ENCODE peak calls at places on chromosomes 2 and 18, in four cellular contexts. One of them, this sample, is unnamed.
A peak's percentile ranks its signal among the peaks of the same experiment; 100 is the strongest.

GRCh38 chr2:20755132-20755800 is 67.6 kb downstream of the LDAH start:
- DNase-seq in fibroblast of pulmonary artery: peak; percentile 6
- DNase-seq in GM12865: no peak
- DNase-seq in osteocyte: no peak
- DNase-seq in this sample: no peak

GRCh38 chr18:54532222-54532621 is 58.8 kb upstream of the DYNAP start:
- DNase-seq in osteocyte: no peak
- DNase-seq in fibroblast of pulmonary artery: no peak
- DNase-seq in GM12865: no peak
- DNase-seq in this sample: no peak

GRCh38 chr2:55733335-55733734 is 39.7 kb upstream of the PNPT1 start:
- DNase-seq in GM12865: no peak
- DNase-seq in fibroblast of pulmonary artery: no peak
- DNase-seq in osteocyte: no peak
- DNase-seq in this sample: no peak

GRCh38 chr2:237474511-237474911 is 12.5 kb upstream of the MLPH start:
- DNase-seq in GM12865: no peak
- DNase-seq in fibroblast of pulmonary artery: no peak
- DNase-seq in osteocyte: no peak
- DNase-seq in this sample: peak; percentile 72

GRCh38 chr2:226308981-226309380 is 490.6 kb downstream of the IRS1 start:
- DNase-seq in fibroblast of pulmonary artery: no peak
- DNase-seq in GM12865: no peak
- DNase-seq in osteocyte: no peak
- DNase-seq in this sample: no peak

GRCh38 chr2:28552045-28552823 is 56.4 kb downstream of the PLB1 start:
- DNase-seq in GM12865: no peak
- DNase-seq in fibroblast of pulmonary artery: peak; percentile 39
- DNase-seq in osteocyte: no peak
- DNase-seq in this sample: no peak

GRCh38 chr18:13611058-13611615 is 115.2 kb downstream of the FAM210A start:
- DNase-seq in GM12865: peak; percentile 84
- DNase-seq in fibroblast of pulmonary artery: peak; percentile 68
- DNase-seq in osteocyte: peak; percentile 53
- DNase-seq in this sample: peak; percentile 80

GRCh38 chr2:39780825-39781600 is 2.0 kb upstream of the THUMPD2 start:
- DNase-seq in GM12865: no peak
- DNase-seq in fibroblast of pulmonary artery: no peak
- DNase-seq in osteocyte: no peak
- DNase-seq in this sample: no peak

GRCh38 chr18:22169889-22170420 is 566 bp downstream of the GATA6 start:
- DNase-seq in osteocyte: no peak
- DNase-seq in GM12865: peak; percentile 29
- DNase-seq in fibroblast of pulmonary artery: peak; percentile 58
- DNase-seq in this sample: peak; percentile 52

GRCh38 chr2:54724560-54725342 is 1.3 kb downstream of the EML6 start:
- DNase-seq in fibroblast of pulmonary artery: no peak
- DNase-seq in osteocyte: no peak
- DNase-seq in GM12865: peak; percentile 33
- DNase-seq in this sample: peak; percentile 30

GRCh38 chr2:146870691-146871090 is 974.1 kb upstream of the ACVR2A start:
- DNase-seq in fibroblast of pulmonary artery: no peak
- DNase-seq in GM12865: no peak
- DNase-seq in osteocyte: no peak
- DNase-seq in this sample: no peak

GRCh38 chr2:85308951-85309555 is 18.7 kb downstream of the TGOLN2 start:
- DNase-seq in osteocyte: no peak
- DNase-seq in GM12865: peak; percentile 26
- DNase-seq in fibroblast of pulmonary artery: peak; percentile 44
- DNase-seq in this sample: peak; percentile 58

GRCh38 chr2:153179808-153180207 is 298.8 kb downstream of the RPRM start:
- DNase-seq in osteocyte: no peak
- DNase-seq in GM12865: no peak
- DNase-seq in fibroblast of pulmonary artery: no peak
- DNase-seq in this sample: no peak

GRCh38 chr2:104870249-104870816 is 16.4 kb downstream of the POU3F3 start:
- DNase-seq in osteocyte: no peak
- DNase-seq in fibroblast of pulmonary artery: no peak
- DNase-seq in GM12865: no peak
- DNase-seq in this sample: no peak

GRCh38 chr2:190835303-190835930 is 45.2 kb upstream of the GLS start:
- DNase-seq in GM12865: no peak
- DNase-seq in fibroblast of pulmonary artery: peak; percentile 90
- DNase-seq in osteocyte: no peak
- DNase-seq in this sample: no peak

GRCh38 chr2:105788670-105789290 is 44.1 kb downstream of the NCK2 start:
- DNase-seq in osteocyte: no peak
- DNase-seq in fibroblast of pulmonary artery: no peak
- DNase-seq in GM12865: no peak
- DNase-seq in this sample: no peak

GRCh38 chr2:200247494-200247893 is 59.0 kb upstream of the SPATS2L start:
- DNase-seq in osteocyte: no peak
- DNase-seq in fibroblast of pulmonary artery: peak; percentile 30
- DNase-seq in GM12865: no peak
- DNase-seq in this sample: no peak

GRCh38 chr2:156306821-156307220 is 25.7 kb downstream of the NR4A2 start:
- DNase-seq in GM12865: no peak
- DNase-seq in osteocyte: no peak
- DNase-seq in fibroblast of pulmonary artery: no peak
- DNase-seq in this sample: no peak

GRCh38 chr18:59867337-59868104 is 32.3 kb upstream of the PMAIP1 start:
- DNase-seq in osteocyte: no peak
- DNase-seq in GM12865: no peak
- DNase-seq in fibroblast of pulmonary artery: no peak
- DNase-seq in this sample: no peak

GRCh38 chr2:21812766-21813165 is 689.0 kb downstream of the TDRD15 start:
- DNase-seq in GM12865: no peak
- DNase-seq in fibroblast of pulmonary artery: no peak
- DNase-seq in osteocyte: no peak
- DNase-seq in this sample: no peak

GRCh38 chr2:189293164-189293563 is 113.6 kb upstream of the COL5A2 start:
- DNase-seq in osteocyte: no peak
- DNase-seq in GM12865: no peak
- DNase-seq in fibroblast of pulmonary artery: peak; percentile 64
- DNase-seq in this sample: no peak

GRCh38 chr2:134193774-134194173 is 60.1 kb upstream of the MGAT5 start:
- DNase-seq in osteocyte: no peak
- DNase-seq in fibroblast of pulmonary artery: no peak
- DNase-seq in GM12865: no peak
- DNase-seq in this sample: no peak

GRCh38 chr2:44652701-44653100 is 288.8 kb upstream of the SIX3 start:
- DNase-seq in GM12865: no peak
- DNase-seq in osteocyte: no peak
- DNase-seq in fibroblast of pulmonary artery: no peak
- DNase-seq in this sample: no peak

GRCh38 chr2:85920810-85921545 is 32.2 kb upstream of the ST3GAL5 start:
- DNase-seq in fibroblast of pulmonary artery: peak; percentile 68
- DNase-seq in GM12865: no peak
- DNase-seq in osteocyte: no peak
- DNase-seq in this sample: peak; percentile 29

GRCh38 chr2:235048549-235048948 is 96.7 kb downstream of the SH3BP4 start:
- DNase-seq in osteocyte: no peak
- DNase-seq in fibroblast of pulmonary artery: no peak
- DNase-seq in GM12865: no peak
- DNase-seq in this sample: no peak

GRCh38 chr2:60463249-60463648 is 90.2 kb downstream of the BCL11A start:
- DNase-seq in fibroblast of pulmonary artery: peak; percentile 85
- DNase-seq in osteocyte: peak; percentile 81
- DNase-seq in GM12865: no peak
- DNase-seq in this sample: peak; percentile 44

GRCh38 chr18:65523461-65523860 is 227.4 kb upstream of the CDH7 start:
- DNase-seq in GM12865: no peak
- DNase-seq in fibroblast of pulmonary artery: no peak
- DNase-seq in osteocyte: no peak
- DNase-seq in this sample: no peak

GRCh38 chr2:189933911-189934399 is 128.6 kb downstream of the MSTN start:
- DNase-seq in GM12865: no peak
- DNase-seq in fibroblast of pulmonary artery: peak; percentile 88
- DNase-seq in osteocyte: no peak
- DNase-seq in this sample: no peak

GRCh38 chr2:28470759-28471158 is 25.1 kb upstream of the PLB1 start:
- DNase-seq in fibroblast of pulmonary artery: no peak
- DNase-seq in osteocyte: no peak
- DNase-seq in GM12865: no peak
- DNase-seq in this sample: no peak

GRCh38 chr18:70840649-70841048 is 551.8 kb downstream of the SOCS6 start:
- DNase-seq in fibroblast of pulmonary artery: no peak
- DNase-seq in GM12865: no peak
- DNase-seq in osteocyte: no peak
- DNase-seq in this sample: no peak

GRCh38 chr18:34738173-34738894 is 28.2 kb downstream of the DTNA start:
- DNase-seq in osteocyte: no peak
- DNase-seq in GM12865: no peak
- DNase-seq in fibroblast of pulmonary artery: peak; percentile 19
- DNase-seq in this sample: no peak

GRCh38 chr18:79397830-79398761 is 2.4 kb downstream of the NFATC1 start:
- DNase-seq in fibroblast of pulmonary artery: no peak
- DNase-seq in GM12865: no peak
- DNase-seq in osteocyte: no peak
- DNase-seq in this sample: no peak

GRCh38 chr18:79401494-79402208 is 5.9 kb downstream of the NFATC1 start:
- DNase-seq in osteocyte: no peak
- DNase-seq in fibroblast of pulmonary artery: no peak
- DNase-seq in GM12865: no peak
- DNase-seq in this sample: no peak

GRCh38 chr18:79399275-79400081 is 3.7 kb downstream of the NFATC1 start:
- DNase-seq in GM12865: peak; percentile 34
- DNase-seq in osteocyte: no peak
- DNase-seq in fibroblast of pulmonary artery: no peak
- DNase-seq in this sample: no peak

GRCh38 chr18:79400591-79401381 is 5.1 kb downstream of the NFATC1 start:
- DNase-seq in fibroblast of pulmonary artery: no peak
- DNase-seq in osteocyte: no peak
- DNase-seq in GM12865: peak; percentile 43
- DNase-seq in this sample: no peak

DNA sequence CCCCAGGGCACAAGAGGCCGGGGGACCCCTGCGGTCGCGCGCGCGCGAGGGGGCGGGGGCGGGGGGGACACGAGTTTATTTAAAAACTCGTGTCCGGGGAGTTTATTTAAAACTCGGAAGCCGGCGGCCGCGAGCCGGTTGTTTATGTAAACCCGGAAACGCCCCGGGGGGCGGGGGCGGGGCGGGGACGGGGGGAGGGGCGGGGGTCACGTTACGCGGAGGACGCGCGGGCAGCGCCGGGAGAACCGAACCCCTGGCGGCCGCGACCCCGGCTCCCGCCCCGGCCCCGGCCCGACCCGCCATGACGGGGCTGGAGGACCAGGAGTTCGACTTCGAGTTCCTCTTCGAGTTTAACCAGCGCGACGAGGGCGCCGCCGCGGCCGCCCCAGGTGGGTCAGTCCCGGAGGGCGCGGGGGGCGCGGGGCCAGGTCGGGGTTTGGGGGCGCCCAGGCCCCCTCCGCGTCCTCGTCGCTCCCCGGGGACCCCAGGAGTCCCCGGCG is 4.4 kb downstream of the NFATC1 start:
- DNase-seq in GM12865: peak; percentile 71
- DNase-seq in osteocyte: no peak
- DNase-seq in fibroblast of pulmonary artery: peak; percentile 37
- DNase-seq in this sample: peak; percentile 84
- TF ChIP-seq CTCF in GM12865: no peak
- TF ChIP-seq CTCF in osteocyte: no peak
- TF ChIP-seq CTCF in fibroblast of pulmonary artery: no peak
- TF ChIP-seq CTCF in this sample: peak; percentile 10

DNA sequence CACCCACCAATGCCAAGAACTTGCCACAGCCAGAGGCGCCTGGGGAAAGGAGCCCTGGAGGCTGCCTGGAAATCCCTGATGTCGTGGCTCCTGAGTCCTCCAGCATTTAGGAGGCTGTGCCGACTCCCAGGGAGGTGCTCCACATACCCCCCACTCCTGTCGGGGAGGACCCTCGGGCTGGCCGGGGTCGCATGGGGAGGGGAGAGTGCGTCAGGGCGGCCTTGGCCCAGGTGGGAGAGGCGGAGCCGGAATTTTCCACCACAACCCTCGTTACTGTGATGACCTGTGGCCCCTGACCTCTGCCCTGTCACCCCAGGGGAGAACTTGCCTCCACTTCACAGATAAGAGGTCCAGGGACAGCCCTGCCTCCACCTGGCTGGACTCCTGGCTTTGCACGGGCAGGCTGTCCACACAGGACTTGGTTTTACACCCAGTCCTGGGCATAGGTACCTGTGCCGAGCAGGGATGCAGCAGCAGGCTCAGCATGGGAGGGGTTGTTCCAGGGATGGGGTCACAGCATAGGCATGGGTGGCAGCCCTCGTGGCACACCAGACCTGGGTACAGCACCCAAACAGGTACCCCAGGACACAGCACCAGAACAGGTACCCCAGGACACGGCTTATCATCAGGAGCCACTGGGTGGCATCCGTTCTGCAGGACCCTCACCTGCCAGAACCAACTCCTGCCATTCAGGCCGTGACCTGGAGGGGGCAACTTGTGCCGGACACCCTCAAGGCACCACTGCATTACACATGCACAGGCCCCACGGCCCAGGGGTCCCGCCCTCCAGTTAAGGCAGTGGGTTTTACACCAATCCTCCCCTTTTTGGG is 12.3 kb upstream of the AGXT start:
- DNase-seq in osteocyte: no peak
- DNase-seq in GM12865: peak; percentile 41
- DNase-seq in fibroblast of pulmonary artery: peak; percentile 5
- DNase-seq in this sample: no peak
- TF ChIP-seq CTCF in osteocyte: no peak
- TF ChIP-seq CTCF in GM12865: peak; percentile 27
- TF ChIP-seq CTCF in fibroblast of pulmonary artery: peak; percentile 15
- TF ChIP-seq CTCF in this sample: no peak

GRCh38 chr18:10370716-10371115 is 83.7 kb upstream of the APCDD1 start:
- DNase-seq in fibroblast of pulmonary artery: no peak
- DNase-seq in osteocyte: no peak
- DNase-seq in GM12865: no peak
- DNase-seq in this sample: no peak
- TF ChIP-seq CTCF in fibroblast of pulmonary artery: no peak
- TF ChIP-seq CTCF in osteocyte: no peak
- TF ChIP-seq CTCF in GM12865: no peak
- TF ChIP-seq CTCF in this sample: no peak

DNA sequence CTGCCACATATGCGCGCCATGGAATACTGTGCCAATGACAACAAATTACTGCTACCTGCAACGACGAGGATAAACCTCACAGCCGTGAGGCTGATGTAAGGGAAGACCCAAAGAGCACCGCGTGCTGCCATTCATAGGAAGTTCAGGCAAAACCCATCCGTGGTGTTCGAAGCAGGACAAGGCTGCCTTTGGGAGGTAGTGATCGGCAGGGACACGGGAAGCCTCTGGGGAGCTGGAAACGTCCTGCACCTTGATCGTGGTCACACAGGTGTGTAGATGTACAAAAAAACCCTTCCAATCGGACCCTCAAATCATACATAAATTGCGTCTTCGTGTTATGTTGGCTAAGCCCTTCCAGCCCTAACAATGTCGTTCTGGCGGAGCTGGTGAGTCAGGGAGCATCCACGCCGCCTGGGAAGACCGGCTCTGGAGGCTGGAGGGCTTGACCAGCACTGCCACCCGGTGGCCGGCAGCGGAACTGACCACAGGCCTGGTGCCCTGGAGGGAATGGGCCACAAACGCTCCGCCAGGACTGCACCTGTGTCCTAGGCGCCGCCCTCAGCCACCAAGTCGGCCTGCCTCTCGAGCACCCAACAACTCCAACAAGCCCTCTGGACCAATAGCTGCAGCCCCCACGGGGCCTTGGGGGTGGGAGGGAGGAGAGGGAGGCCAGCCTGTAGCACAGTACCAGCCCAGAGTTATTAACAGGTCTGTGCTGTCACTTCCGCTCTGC is 4.1 kb upstream of the NEURL3 start:
- DNase-seq in GM12865: peak; percentile 88
- DNase-seq in fibroblast of pulmonary artery: peak; percentile 90
- DNase-seq in osteocyte: peak; percentile 94
- DNase-seq in this sample: peak; percentile 90
- TF ChIP-seq CTCF in GM12865: peak; percentile 99
- TF ChIP-seq CTCF in fibroblast of pulmonary artery: peak; percentile 92
- TF ChIP-seq CTCF in osteocyte: peak; percentile 96
- TF ChIP-seq CTCF in this sample: peak; percentile 99

This sample was measured in heart right ventricle.